ENCODE peak calls at places on chromosome 1, in eight cellular contexts. One of them, this sample, is unnamed.

GRCh38 chr1:232627645-232628334 is 2.1 kb downstream of the SIPA1L2 start:
- DNase-seq in activated CD8-positive, alpha-beta memory T cell treated with anti-CD3 and anti-CD28 coated beads, Interleukin-2, amount 50 U/mL, for 48 hours: no peak
- DNase-seq in fibroblast of pulmonary artery: peak
- DNase-seq in HFFc6: no peak
- DNase-seq in activated CD4-positive, alpha-beta T cell treated with anti-CD3 and anti-CD28 coated beads, Interleukin-2, amount 50 U/mL, for 24 hours: no peak
- DNase-seq in GM13977: no peak
- DNase-seq in GM13976: no peak
- DNase-seq in body of pancreas: no peak
- DNase-seq in this sample: peak

GRCh38 chr1:10852486-10852885 is 56.0 kb upstream of the CASZ1 start:
- DNase-seq in GM13977: no peak
- DNase-seq in GM13976: no peak
- DNase-seq in fibroblast of pulmonary artery: no peak
- DNase-seq in HFFc6: no peak
- DNase-seq in activated CD8-positive, alpha-beta memory T cell treated with anti-CD3 and anti-CD28 coated beads, Interleukin-2, amount 50 U/mL, for 48 hours: no peak
- DNase-seq in body of pancreas: no peak
- DNase-seq in activated CD4-positive, alpha-beta T cell treated with anti-CD3 and anti-CD28 coated beads, Interleukin-2, amount 50 U/mL, for 24 hours: no peak
- DNase-seq in this sample: no peak

GRCh38 chr1:183209533-183210158 is 23.6 kb downstream of the LAMC2 start:
- DNase-seq in GM13977: peak
- DNase-seq in activated CD4-positive, alpha-beta T cell treated with anti-CD3 and anti-CD28 coated beads, Interleukin-2, amount 50 U/mL, for 24 hours: no peak
- DNase-seq in body of pancreas: peak
- DNase-seq in HFFc6: peak
- DNase-seq in fibroblast of pulmonary artery: peak
- DNase-seq in activated CD8-positive, alpha-beta memory T cell treated with anti-CD3 and anti-CD28 coated beads, Interleukin-2, amount 50 U/mL, for 48 hours: no peak
- DNase-seq in GM13976: peak
- DNase-seq in this sample: no peak

GRCh38 chr1:226629896-226630550 is 81.5 kb downstream of the STUM start:
- DNase-seq in activated CD4-positive, alpha-beta T cell treated with anti-CD3 and anti-CD28 coated beads, Interleukin-2, amount 50 U/mL, for 24 hours: no peak
- DNase-seq in fibroblast of pulmonary artery: no peak
- DNase-seq in GM13977: no peak
- DNase-seq in HFFc6: no peak
- DNase-seq in activated CD8-positive, alpha-beta memory T cell treated with anti-CD3 and anti-CD28 coated beads, Interleukin-2, amount 50 U/mL, for 48 hours: peak
- DNase-seq in body of pancreas: no peak
- DNase-seq in GM13976: no peak
- DNase-seq in this sample: no peak

GRCh38 chr1:220787069-220787614 is 429 bp downstream of the MTARC1 start:
- DNase-seq in GM13976: no peak
- DNase-seq in GM13977: no peak
- DNase-seq in activated CD4-positive, alpha-beta T cell treated with anti-CD3 and anti-CD28 coated beads, Interleukin-2, amount 50 U/mL, for 24 hours: no peak
- DNase-seq in HFFc6: no peak
- DNase-seq in activated CD8-positive, alpha-beta memory T cell treated with anti-CD3 and anti-CD28 coated beads, Interleukin-2, amount 50 U/mL, for 48 hours: no peak
- DNase-seq in body of pancreas: peak
- DNase-seq in fibroblast of pulmonary artery: no peak
- DNase-seq in this sample: peak

GRCh38 chr1:100134872-100135271 is 1.9 kb downstream of the TRMT13 start:
- DNase-seq in HFFc6: no peak
- DNase-seq in GM13976: no peak
- DNase-seq in activated CD8-positive, alpha-beta memory T cell treated with anti-CD3 and anti-CD28 coated beads, Interleukin-2, amount 50 U/mL, for 48 hours: no peak
- DNase-seq in body of pancreas: no peak
- DNase-seq in activated CD4-positive, alpha-beta T cell treated with anti-CD3 and anti-CD28 coated beads, Interleukin-2, amount 50 U/mL, for 24 hours: no peak
- DNase-seq in fibroblast of pulmonary artery: peak
- DNase-seq in GM13977: no peak
- DNase-seq in this sample: no peak

GRCh38 chr1:95117207-95118018 is at the start of gene TLCD4:
- DNase-seq in body of pancreas: peak
- DNase-seq in GM13976: peak
- DNase-seq in activated CD4-positive, alpha-beta T cell treated with anti-CD3 and anti-CD28 coated beads, Interleukin-2, amount 50 U/mL, for 24 hours: peak
- DNase-seq in HFFc6: no peak
- DNase-seq in GM13977: peak
- DNase-seq in fibroblast of pulmonary artery: peak
- DNase-seq in activated CD8-positive, alpha-beta memory T cell treated with anti-CD3 and anti-CD28 coated beads, Interleukin-2, amount 50 U/mL, for 48 hours: peak
- DNase-seq in this sample: peak

GRCh38 chr1:25797939-25798338 is 2.1 kb upstream of the SELENON start:
- DNase-seq in body of pancreas: no peak
- DNase-seq in HFFc6: peak
- DNase-seq in fibroblast of pulmonary artery: peak
- DNase-seq in activated CD4-positive, alpha-beta T cell treated with anti-CD3 and anti-CD28 coated beads, Interleukin-2, amount 50 U/mL, for 24 hours: no peak
- DNase-seq in activated CD8-positive, alpha-beta memory T cell treated with anti-CD3 and anti-CD28 coated beads, Interleukin-2, amount 50 U/mL, for 48 hours: no peak
- DNase-seq in GM13977: no peak
- DNase-seq in GM13976: no peak
- DNase-seq in this sample: no peak

GRCh38 chr1:197915797-197916686 is 1.1 kb upstream of the LHX9 start:
- DNase-seq in activated CD4-positive, alpha-beta T cell treated with anti-CD3 and anti-CD28 coated beads, Interleukin-2, amount 50 U/mL, for 24 hours: no peak
- DNase-seq in HFFc6: peak
- DNase-seq in fibroblast of pulmonary artery: peak
- DNase-seq in body of pancreas: peak
- DNase-seq in activated CD8-positive, alpha-beta memory T cell treated with anti-CD3 and anti-CD28 coated beads, Interleukin-2, amount 50 U/mL, for 48 hours: peak
- DNase-seq in GM13977: peak
- DNase-seq in GM13976: peak
- DNase-seq in this sample: peak

GRCh38 chr1:243939167-243939848 is 89.3 kb upstream of the AKT3 start:
- DNase-seq in body of pancreas: no peak
- DNase-seq in fibroblast of pulmonary artery: peak
- DNase-seq in HFFc6: peak
- DNase-seq in activated CD4-positive, alpha-beta T cell treated with anti-CD3 and anti-CD28 coated beads, Interleukin-2, amount 50 U/mL, for 24 hours: no peak
- DNase-seq in GM13976: no peak
- DNase-seq in GM13977: no peak
- DNase-seq in activated CD8-positive, alpha-beta memory T cell treated with anti-CD3 and anti-CD28 coated beads, Interleukin-2, amount 50 U/mL, for 48 hours: no peak
- DNase-seq in this sample: no peak

GRCh38 chr1:184724843-184725242 is 29.8 kb downstream of the EDEM3 start:
- DNase-seq in GM13977: no peak
- DNase-seq in fibroblast of pulmonary artery: no peak
- DNase-seq in GM13976: no peak
- DNase-seq in activated CD4-positive, alpha-beta T cell treated with anti-CD3 and anti-CD28 coated beads, Interleukin-2, amount 50 U/mL, for 24 hours: no peak
- DNase-seq in body of pancreas: no peak
- DNase-seq in HFFc6: no peak
- DNase-seq in activated CD8-positive, alpha-beta memory T cell treated with anti-CD3 and anti-CD28 coated beads, Interleukin-2, amount 50 U/mL, for 48 hours: no peak
- DNase-seq in this sample: no peak